ENCODE peak calls at places on chromosomes 1 and 21, in seven cellular contexts. X, O, T, E, V, R and D are unnamed samples.

GRCh38 chr1:90987860-90988259 is 34.0 kb downstream of the ZNF644 start:
- ATAC-seq in E (no peak), X (no peak), O (no peak), T (no peak), R (no peak), V (no peak), D (no peak)

GRCh38 chr1:244118087-244118761 is 67.1 kb downstream of the ZBTB18 start:
- ATAC-seq in V (no peak), T (no peak), X (no peak), O (no peak), R (no peak), E (no peak), D (no peak)

GRCh38 chr1:167957710-167958109 is 20.8 kb upstream of the MPC2 start:
- ATAC-seq in O (no peak), X (no peak), E (no peak), R (no peak), V (no peak), T (no peak), D (no peak)

GRCh38 chr1:156704930-156705320 is 458 bp downstream of the CRABP2 start:
- ATAC-seq in V (no peak), T (peak; percentile 75), O (peak; percentile 32), X (no peak), R (no peak), E (no peak), D (peak; percentile 72)

GRCh38 chr1:198681831-198682756 is 43.3 kb downstream of the PTPRC start:
- ATAC-seq in T (peak; percentile 92), V (peak; percentile 92), R (peak; percentile 87), E (peak; percentile 75), O (no peak), X (peak; percentile 92), D (peak; percentile 81)

GRCh38 chr1:169858467-169858866 is 35.2 kb downstream of the SCYL3 start:
- ATAC-seq in T (no peak), E (no peak), R (no peak), V (no peak), X (no peak), O (no peak), D (no peak)

GRCh38 chr1:73564294-73564693 is 633.7 kb downstream of the LRRIQ3 start:
- ATAC-seq in O (no peak), R (no peak), V (no peak), X (no peak), T (no peak), E (no peak), D (no peak)

GRCh38 chr1:225888898-225889690 is at the start of gene LEFTY1:
- ATAC-seq in X (peak; percentile 47), T (no peak), E (no peak), O (no peak), V (no peak), R (peak; percentile 72), D (no peak)

GRCh38 chr1:164773146-164773545 is 214.2 kb downstream of the PBX1 start:
- ATAC-seq in X (peak; percentile 3), T (no peak), V (no peak), E (no peak), R (no peak), O (no peak), D (no peak)

GRCh38 chr21:14736162-14736561 is 190.0 kb upstream of the SAMSN1 start:
- ATAC-seq in R (no peak), T (peak; percentile 59), O (no peak), X (no peak), V (no peak), E (peak; percentile 87), D (peak; percentile 79)

GRCh38 chr1:35688161-35688560 is 30.5 kb downstream of the C1orf216 start:
- ATAC-seq in R (no peak), X (no peak), V (no peak), T (no peak), E (no peak), O (no peak), D (no peak)

GRCh38 chr1:56551691-56552090 is 27.7 kb downstream of the PLPP3 start:
- ATAC-seq in O (no peak), T (no peak), E (no peak), R (peak; percentile 38), X (peak; percentile 25), V (no peak), D (no peak)